ENCODE peak calls at places on chromosomes 13 and 19, in four cellular contexts. F is stimulated activated effector memory CD8-positive, alpha-beta T cell treated with anti-CD3 and anti-CD28 coated beads, Interleukin-12 subunit alpha, Interleukin-12 subunit beta, amount 100 ng/mL, for 72 hours; C is LHCN-M2; N is NCI-H1105. T is an unnamed sample.

GRCh38 chr13:36475468-36475867 is 43.2 kb downstream of the CCNA1 start:
- DNase-seq in C (peak), F (no peak), N (no peak), T (no peak)

GRCh38 chr13:35765387-35765786 is 288.9 kb upstream of the MAB21L1 start:
- DNase-seq in N (no peak), F (no peak), C (no peak), T (no peak)

GRCh38 chr13:26220575-26220974 is 1.5 kb downstream of the RNF6 start:
- DNase-seq in N (no peak), C (peak), F (no peak), T (no peak)

GRCh38 chr19:55289117-55289796 is 5.5 kb downstream of the BRSK1 start:
- DNase-seq in F (no peak), C (peak), N (no peak), T (no peak)

GRCh38 chr13:43815204-43815603 is 28.4 kb upstream of the ENOX1 start:
- DNase-seq in N (no peak), F (no peak), C (peak), T (no peak)

GRCh38 chr13:25300861-25301346 is 521 bp upstream of the NUP58 start:
- DNase-seq in N (no peak), C (no peak), F (peak), T (no peak)

GRCh38 chr13:30354481-30355404 is 47.4 kb upstream of the KATNAL1 start:
- DNase-seq in N (no peak), C (no peak), F (no peak), T (no peak)

GRCh38 chr13:36819811-36820140 is 754 bp downstream of the RFXAP start:
- DNase-seq in N (no peak), C (no peak), F (no peak), T (peak)

GRCh38 chr13:99046851-99047250 is 69.0 kb upstream of the DOCK9 start:
- DNase-seq in C (no peak), N (no peak), F (no peak), T (no peak)

GRCh38 chr13:50699874-50700663 is 143.4 kb downstream of the DLEU7 start:
- DNase-seq in C (no peak), N (no peak), F (no peak), T (no peak)

GRCh38 chr13:45060062-45060461 is 60.2 kb upstream of the GTF2F2 start:
- DNase-seq in F (no peak), N (no peak), C (no peak), T (no peak)

GRCh38 chr19:4984448-4984990 is 15.6 kb downstream of the KDM4B start:
- DNase-seq in N (peak), C (no peak), F (no peak), T (peak)

GRCh38 chr13:33487575-33488243 is 202.2 kb upstream of the STARD13 start:
- DNase-seq in C (peak), N (no peak), F (no peak), T (no peak)

GRCh38 chr13:27022571-27023311 is 148.9 kb downstream of the USP12 start:
- DNase-seq in C (no peak), N (no peak), F (peak), T (no peak)

GRCh38 chr19:17755977-17756670 is 4.8 kb downstream of the FCHO1 start:
- DNase-seq in C (peak), F (peak), N (peak), T (peak)

GRCh38 chr13:110323172-110323851 is 16.2 kb downstream of the COL4A2 start:
- DNase-seq in C (peak), F (no peak), N (no peak), T (no peak)

GRCh38 chr19:35309481-35310279 is 17.7 kb downstream of the MAG start:
- DNase-seq in C (no peak), F (no peak), N (no peak), T (no peak)

GRCh38 chr13:42486711-42487198 is 87.2 kb upstream of the TNFSF11 start:
- DNase-seq in F (no peak), C (peak), N (no peak), T (no peak)

GRCh38 chr19:48500830-48501445 is 10.7 kb downstream of the LMTK3 start:
- DNase-seq in F (no peak), N (no peak), C (no peak), T (no peak)

GRCh38 chr13:74669149-74669548 is 534.9 kb upstream of the KLF12 start:
- DNase-seq in F (no peak), N (no peak), C (no peak), T (no peak)

GRCh38 chr19:37979547-37980082 is 72.6 kb downstream of the SIPA1L3 start:
- DNase-seq in N (peak), C (no peak), F (no peak), T (peak)

GRCh38 chr13:48902421-48902820 is 73.3 kb upstream of the FNDC3A start:
- DNase-seq in N (no peak), C (peak), F (no peak), T (no peak)

GRCh38 chr13:107713314-107713713 is 502.0 kb downstream of the LIG4 start:
- DNase-seq in N (no peak), F (no peak), C (no peak), T (no peak)

GRCh38 chr13:26965976-26966375 is 205.4 kb upstream of the GPR12 start:
- DNase-seq in F (no peak), C (peak), N (peak), T (no peak)

GRCh38 chr13:50531917-50532899 is 311.3 kb downstream of the DLEU7 start:
- DNase-seq in F (no peak), C (peak), N (no peak), T (no peak)

GRCh38 chr19:19405919-19406877 is 723 bp downstream of the GATAD2A start:
- DNase-seq in N (peak), F (peak), C (peak), T (no peak)

GRCh38 chr13:76976488-76976887 is 15.4 kb upstream of the CLN5 start:
- DNase-seq in F (no peak), N (no peak), C (no peak), T (no peak)

GRCh38 chr19:2983351-2984195 is 6.2 kb downstream of the TLE6 start:
- DNase-seq in N (peak), F (no peak), C (peak), T (peak)

GRCh38 chr13:32837973-32838940 is 178.0 kb upstream of the KL start:
- DNase-seq in N (no peak), C (no peak), F (peak), T (no peak)

GRCh38 chr13:44416297-44416696 is 42.7 kb downstream of the SERP2 start:
- DNase-seq in C (no peak), F (no peak), N (no peak), T (no peak)

GRCh38 chr19:42627916-42628315 is 33.2 kb upstream of the CEACAM8 start:
- DNase-seq in F (no peak), N (no peak), C (no peak), T (no peak)

GRCh38 chr19:45553464-45553863 is 31.1 kb downstream of the OPA3 start:
- DNase-seq in F (no peak), N (no peak), C (no peak), T (no peak)

GRCh38 chr19:13033244-13033643 is 38.0 kb downstream of the NFIX start:
- DNase-seq in N (no peak), F (no peak), C (no peak), T (no peak)

GRCh38 chr19:1790054-1790762 is 21.9 kb downstream of the ATP8B3 start:
- DNase-seq in C (no peak), N (no peak), F (no peak), T (no peak)

GRCh38 chr19:2556221-2557092 is 80.5 kb downstream of the GADD45B start:
- DNase-seq in F (no peak), C (no peak), N (no peak), T (no peak)

T was measured in DMS79 treated with DMSO at 0.1 percent for 48 hours.